ENCODE peak calls at places on chromosomes 2 and 18, in seven cellular contexts. Z is substantia nigra, D is osteocyte, P is cerebellum, I is cortex of kidney, A is NCI-H510A treated with DMSO at 0.1 percent for 48 hours, N is HEK293T. O is an unnamed sample.

GRCh38 chr18:72799106-72799505 is 68.7 kb downstream of the NETO1 start:
- DNase-seq in Z (no peak), D (no peak), P (no peak), I (no peak), A (no peak), N (no peak), O (no peak)

GRCh38 chr2:235271936-235272335 is 221.9 kb upstream of the AGAP1 start:
- DNase-seq in Z (no peak), D (no peak), P (no peak), I (no peak), A (no peak), N (no peak), O (no peak)

GRCh38 chr18:31325051-31325450 is 7.1 kb downstream of the DSG1 start:
- DNase-seq in Z (no peak), D (no peak), P (no peak), I (no peak), A (no peak), N (no peak), O (no peak)

GRCh38 chr2:237445611-237446332 is 31.8 kb upstream of the COL6A3 start:
- DNase-seq in Z (no peak), D (no peak), P (no peak), I (no peak), A (no peak), N (no peak), O (no peak)

GRCh38 chr18:8238507-8238906 is 370.7 kb upstream of the RAB12 start:
- DNase-seq in Z (no peak), D (no peak), P (no peak), I (no peak), A (no peak), N (no peak), O (no peak)

GRCh38 chr2:212940816-212941215 is 210.6 kb downstream of the IKZF2 start:
- DNase-seq in Z (no peak), D (no peak), P (no peak), I (no peak), A (peak), N (peak), O (no peak)

GRCh38 chr2:108910541-108911396 is 78.3 kb downstream of the EDAR start:
- DNase-seq in Z (no peak), D (peak), P (no peak), I (no peak), A (no peak), N (no peak), O (peak)

GRCh38 chr18:2325933-2326332 is 245.4 kb downstream of the METTL4 start:
- DNase-seq in Z (no peak), D (no peak), P (no peak), I (no peak), A (no peak), N (no peak), O (no peak)

GRCh38 chr2:10547011-10547410 is 98.9 kb upstream of the ODC1 start:
- DNase-seq in Z (no peak), D (no peak), P (no peak), I (no peak), A (no peak), N (no peak), O (no peak)